ENCODE peak calls at places on chromosomes 3 and 15, in six cellular contexts. X is heart left ventricle, K is psoas muscle, P is lower leg skin, M is epithelial cell of proximal tubule, V is dorsolateral prefrontal cortex. H is an unnamed sample.

GRCh38 chr15:92848852-92849598 is 51.1 kb upstream of the CHD2 start:
- DNase-seq in P (no peak), V (no peak), K (no peak), X (no peak), M (no peak), H (no peak)

GRCh38 chr3:64655160-64655559 is 32.6 kb downstream of the ADAMTS9 start:
- DNase-seq in X (no peak), M (no peak), V (no peak), K (no peak), P (no peak), H (no peak)

GRCh38 chr15:88299502-88299901 is 43.0 kb upstream of the NTRK3 start:
- DNase-seq in P (no peak), V (no peak), K (no peak), X (no peak), M (no peak), H (no peak)

GRCh38 chr3:129114455-129114854 is 7.1 kb downstream of the RAB43 start:
- DNase-seq in P (no peak), X (no peak), V (no peak), K (no peak), M (no peak), H (no peak)

GRCh38 chr3:48400824-48401433 is 28.9 kb downstream of the FBXW12 start:
- DNase-seq in P (peak; percentile 59), K (peak; percentile 28), X (peak; percentile 46), M (no peak), V (no peak), H (no peak)

GRCh38 chr15:33567652-33568051 is 256.9 kb downstream of the RYR3 start:
- DNase-seq in V (no peak), P (no peak), K (no peak), X (no peak), M (no peak), H (no peak)

GRCh38 chr15:80789296-80789695 is 10.1 kb downstream of the CEMIP start:
- DNase-seq in V (no peak), K (no peak), X (no peak), M (no peak), P (no peak), H (no peak)

GRCh38 chr15:59437777-59438574 is at the start of gene FAM81A:
- DNase-seq in K (peak; percentile 83), P (peak; percentile 60), V (peak; percentile 73), X (peak; percentile 91), M (no peak), H (peak; percentile 76)

GRCh38 chr15:88747626-88748025 is 55.6 kb upstream of the ACAN start:
- DNase-seq in P (no peak), M (no peak), K (no peak), X (no peak), V (no peak), H (no peak)

GRCh38 chr15:80844011-80844732 is 65.0 kb downstream of the CEMIP start:
- DNase-seq in P (no peak), M (no peak), X (no peak), K (no peak), V (no peak), H (no peak)

GRCh38 chr3:4633078-4634004 is 140.2 kb downstream of the ITPR1 start:
- DNase-seq in K (no peak), X (no peak), P (no peak), M (peak; percentile 19), V (no peak), H (no peak)

GRCh38 chr15:95284933-95285401 is 1045.5 kb upstream of the NR2F2 start:
- DNase-seq in P (no peak), M (no peak), X (no peak), V (no peak), K (no peak), H (no peak)

GRCh38 chr15:83695246-83695645 is 41.3 kb downstream of the ADAMTSL3 start:
- DNase-seq in M (no peak), K (no peak), V (no peak), X (no peak), P (no peak), H (no peak)

GRCh38 chr3:20346369-20346768 is 160.4 kb upstream of the SGO1 start:
- DNase-seq in K (no peak), V (no peak), M (no peak), P (no peak), X (no peak), H (no peak)

GRCh38 chr3:48125026-48125704 is 63.1 kb downstream of the CDC25A start:
- DNase-seq in M (peak; percentile 72), V (no peak), K (no peak), X (no peak), P (no peak), H (no peak)

GRCh38 chr3:33385423-33385822 is 54.8 kb downstream of the UBP1 start:
- DNase-seq in X (no peak), V (no peak), K (no peak), M (no peak), P (no peak), H (no peak)

GRCh38 chr15:40420793-40421192 is 15.2 kb downstream of the IVD start:
- DNase-seq in X (peak; percentile 32), K (no peak), P (no peak), V (no peak), M (no peak), H (peak; percentile 86)

GRCh38 chr3:58722526-58722925 is 56.0 kb upstream of the FAM3D start:
- DNase-seq in M (no peak), V (no peak), P (no peak), K (no peak), X (no peak), H (no peak)

GRCh38 chr3:13827256-13827655 is 52.6 kb downstream of the WNT7A start:
- DNase-seq in V (no peak), K (no peak), P (no peak), X (no peak), M (no peak), H (no peak)

GRCh38 chr3:9068044-9068443 is 104.8 kb upstream of the RAD18 start:
- DNase-seq in K (no peak), X (peak; percentile 18), V (no peak), M (no peak), P (no peak), H (no peak)

GRCh38 chr3:169241575-169241927 is 422.0 kb downstream of the MECOM start:
- DNase-seq in M (no peak), V (no peak), K (no peak), X (no peak), P (no peak), H (no peak)

GRCh38 chr15:88309363-88309762 is 52.8 kb upstream of the NTRK3 start:
- DNase-seq in P (no peak), V (no peak), K (no peak), M (no peak), X (no peak), H (no peak)

GRCh38 chr3:14879161-14879888 is 60.6 kb downstream of the FGD5 start:
- DNase-seq in M (no peak), K (peak; percentile 19), X (peak; percentile 44), V (no peak), P (no peak), H (no peak)

GRCh38 chr15:84818221-84819131 is 1.3 kb downstream of the ALPK3 start:
- DNase-seq in K (peak; percentile 46), M (no peak), P (no peak), X (peak; percentile 77), V (no peak), H (no peak)

GRCh38 chr3:140391041-140391440 is 286.8 kb upstream of the TRIM42 start:
- DNase-seq in V (no peak), X (no peak), M (no peak), K (no peak), P (no peak), H (no peak)

GRCh38 chr15:80902298-80902801 is 87.3 kb downstream of the MESD start:
- DNase-seq in P (no peak), V (no peak), X (no peak), K (no peak), M (no peak), H (no peak)

GRCh38 chr3:148889828-148890227 is 24.7 kb downstream of the CPA3 start:
- DNase-seq in V (no peak), X (no peak), K (no peak), M (no peak), P (no peak), H (no peak)

GRCh38 chr3:170128977-170129431 is 52.5 kb downstream of the PHC3 start:
- DNase-seq in P (no peak), K (no peak), M (no peak), X (no peak), V (no peak), H (no peak)

DNA sequence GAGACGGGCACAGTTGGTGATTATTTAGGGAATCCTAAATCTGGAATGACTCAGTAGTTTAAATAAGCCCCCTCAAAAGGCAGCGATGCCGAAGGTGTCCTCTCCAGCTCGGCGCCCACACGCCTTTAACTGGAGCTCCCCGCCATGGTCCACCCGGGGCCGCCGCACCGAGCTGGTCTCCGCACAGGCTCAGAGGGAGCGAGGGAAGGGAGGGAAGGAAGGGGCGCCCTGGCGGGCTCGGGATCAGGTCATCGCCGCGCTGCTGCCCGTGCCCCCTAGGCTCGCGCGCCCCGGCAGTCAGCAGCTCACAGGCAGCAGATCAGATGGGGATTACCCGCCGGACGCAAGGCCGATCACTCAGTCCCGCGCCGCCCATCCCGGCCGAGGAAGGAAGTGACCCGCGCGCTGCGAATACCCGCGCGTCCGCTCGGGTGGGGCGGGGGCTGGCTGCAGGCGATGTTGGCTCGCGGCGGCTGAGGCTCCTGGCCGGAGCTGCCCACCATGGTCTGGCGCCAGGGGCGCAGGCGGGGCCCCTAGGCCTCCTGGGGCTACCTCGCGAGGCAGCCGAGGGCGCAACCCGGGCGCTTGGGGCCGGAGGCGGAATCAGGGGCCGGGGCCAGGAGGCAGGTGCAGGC is 318.0 kb downstream of the FGF12 start:
- DNase-seq in P (no peak), M (no peak), K (peak; percentile 39), V (peak; percentile 20), X (peak; percentile 64), H (peak; percentile 52)
- H3K4me3 ChIP-seq in P (peak overlapping the region; percentile 2), M (peak overlapping the region; percentile 67), K (peak overlapping the region; percentile 70), V (peak overlapping the region; percentile 79), X (peak overlapping the region; percentile 60), H (peak overlapping the region; percentile 53)

GRCh38 chr3:192372627-192373026 is 354.7 kb downstream of the FGF12 start:
- DNase-seq in V (no peak), K (no peak), X (no peak), M (no peak), P (no peak), H (no peak)
- H3K4me3 ChIP-seq in V (no peak overlapping the region), K (no peak overlapping the region), X (no peak overlapping the region), M (no peak overlapping the region), P (no peak overlapping the region), H (no peak overlapping the region)

DNA sequence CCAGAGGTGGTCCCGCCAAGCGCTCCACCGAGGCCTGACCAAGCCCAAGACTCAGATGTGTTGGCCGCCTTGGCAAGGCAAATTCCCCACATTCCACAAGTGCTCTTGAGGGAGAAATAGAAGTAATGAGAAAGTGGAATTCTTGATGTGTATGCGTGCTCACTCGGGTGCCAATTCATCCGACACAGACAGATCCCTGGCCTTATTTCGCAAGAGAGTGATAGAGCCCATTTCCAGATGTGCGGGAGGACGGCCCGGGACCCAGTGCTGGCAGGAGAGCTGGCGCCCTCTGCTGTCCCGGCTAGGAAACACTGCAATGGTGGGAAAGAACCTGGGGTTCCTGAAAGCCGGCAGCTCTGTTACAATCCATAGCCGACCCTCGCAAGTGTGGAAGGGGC is 76.0 kb downstream of the HMG20A start:
- DNase-seq in V (peak; percentile 78), P (peak; percentile 86), X (peak; percentile 89), K (peak; percentile 86), M (peak; percentile 81), H (peak; percentile 88)
- H3K4me3 ChIP-seq in V (peak overlapping the region; percentile 47), P (no peak overlapping the region), X (peak overlapping the region; percentile 23), K (peak overlapping the region; percentile 41), M (no peak overlapping the region), H (peak overlapping the region; percentile 17)

DNA sequence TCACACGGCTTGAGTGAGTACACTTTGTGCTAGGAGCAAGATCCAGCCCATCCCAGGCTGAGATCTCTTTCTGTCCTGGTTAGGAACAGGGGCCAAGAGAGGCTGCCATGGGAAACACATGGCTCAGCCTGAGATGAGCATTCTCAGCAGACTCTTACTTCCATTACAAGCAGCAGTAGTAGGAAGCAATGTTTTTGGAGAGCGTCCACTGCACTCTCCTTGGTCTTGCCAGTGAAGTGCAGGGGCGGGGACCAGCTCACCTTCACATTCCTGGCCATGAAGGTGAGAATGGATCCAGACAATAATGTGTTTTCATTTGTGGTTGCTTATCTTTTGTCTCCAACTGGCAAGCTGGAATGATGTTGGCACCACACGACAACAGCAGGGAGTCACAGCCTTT is 24.7 kb downstream of the ZNF80 start:
- DNase-seq in X (no peak), K (no peak), P (no peak), M (no peak), V (no peak), H (no peak)
- H3K4me3 ChIP-seq in X (no peak overlapping the region), K (no peak overlapping the region), P (no peak overlapping the region), M (no peak overlapping the region), V (no peak overlapping the region), H (no peak overlapping the region)

H was measured in lower lobe of right lung.